ENCODE peak calls at places on chromosomes 2 and 18, in ten cellular contexts. V, D, Q, W, B, O, C, N, L and E are unnamed samples.

GRCh38 chr2:126662623-126663022 is 6.7 kb downstream of the GYPC start:
- DNase-seq in V (no peak), B (no peak), W (peak; percentile 5), O (no peak), L (no peak), C (no peak), Q (no peak), D (no peak), N (no peak), E (no peak)

GRCh38 chr2:122077771-122078170 is 322.3 kb downstream of the TSN start:
- DNase-seq in D (no peak), B (no peak), V (no peak), L (no peak), W (no peak), C (no peak), N (no peak), O (no peak), Q (no peak), E (no peak)

GRCh38 chr2:163407296-163407695 is 328.5 kb downstream of the FIGN start:
- DNase-seq in V (no peak), L (no peak), D (no peak), N (no peak), W (no peak), C (peak; percentile 5), B (peak; percentile 7), Q (no peak), O (no peak), E (no peak)

GRCh38 chr2:237350597-237350996 is 63.4 kb downstream of the COL6A3 start:
- DNase-seq in C (no peak), L (no peak), W (no peak), V (no peak), N (no peak), O (no peak), Q (no peak), B (no peak), D (no peak), E (no peak)

GRCh38 chr18:7789853-7790552 is 222.9 kb downstream of the PTPRM start:
- DNase-seq in N (no peak), Q (peak; percentile 26), O (peak; percentile 44), C (peak; percentile 5), W (no peak), D (no peak), B (peak; percentile 57), L (no peak), V (peak; percentile 11), E (no peak)

GRCh38 chr18:2188258-2188657 is 383.0 kb downstream of the METTL4 start:
- DNase-seq in O (no peak), V (no peak), C (no peak), L (no peak), Q (no peak), D (no peak), W (no peak), B (no peak), N (no peak), E (no peak)

GRCh38 chr2:157858846-157859245 is 17.3 kb downstream of the ACVR1 start:
- DNase-seq in L (no peak), W (no peak), Q (no peak), D (no peak), N (no peak), B (no peak), C (no peak), V (no peak), O (no peak), E (no peak)

GRCh38 chr2:205759286-205759685 is 77.0 kb downstream of the NRP2 start:
- DNase-seq in W (no peak), B (no peak), Q (no peak), L (no peak), O (no peak), N (no peak), D (no peak), V (no peak), C (no peak), E (no peak)

GRCh38 chr2:184628051-184628450 is 29.7 kb downstream of the ZNF804A start:
- DNase-seq in L (no peak), V (no peak), B (no peak), D (no peak), W (peak; percentile 86), Q (no peak), N (no peak), O (no peak), C (no peak), E (no peak)

GRCh38 chr2:72138921-72139381 is 8.7 kb downstream of the CYP26B1 start:
- DNase-seq in N (no peak), V (no peak), B (peak; percentile 67), L (peak; percentile 39), Q (no peak), C (no peak), D (peak; percentile 69), O (no peak), W (no peak), E (peak; percentile 74)

GRCh38 chr2:68700560-68700959 is 34.1 kb upstream of the ARHGAP25 start:
- DNase-seq in C (no peak), L (no peak), V (no peak), N (no peak), Q (no peak), D (no peak), W (no peak), O (no peak), B (no peak), E (no peak)